ENCODE peak calls at places on chromosomes 5 and 9, in five cellular contexts. One of them, this sample, is unnamed.

GRCh38 chr5:172423379-172424110 is 30.8 kb downstream of the SH3PXD2B start:
- DNase-seq in NCI-H446: no peak
- DNase-seq in choroid plexus epithelial cell: no peak
- DNase-seq in AG09309: no peak
- DNase-seq in left cardiac atrium: no peak
- DNase-seq in this sample: no peak

GRCh38 chr5:146624179-146624578 is 108.2 kb upstream of the GPR151 start:
- DNase-seq in NCI-H446: no peak
- DNase-seq in choroid plexus epithelial cell: no peak
- DNase-seq in AG09309: no peak
- DNase-seq in left cardiac atrium: no peak
- DNase-seq in this sample: no peak

GRCh38 chr5:159982421-159983173 is 26.3 kb upstream of the TTC1 start:
- DNase-seq in NCI-H446: no peak
- DNase-seq in choroid plexus epithelial cell: no peak
- DNase-seq in AG09309: no peak
- DNase-seq in left cardiac atrium: no peak
- DNase-seq in this sample: no peak

GRCh38 chr5:149457393-149457763 is 78.3 kb upstream of the IL17B start:
- DNase-seq in NCI-H446: no peak
- DNase-seq in choroid plexus epithelial cell: no peak
- DNase-seq in AG09309: no peak
- DNase-seq in left cardiac atrium: no peak
- DNase-seq in this sample: no peak

GRCh38 chr9:32587901-32588300 is 14.9 kb upstream of the NDUFB6 start:
- DNase-seq in NCI-H446: no peak
- DNase-seq in choroid plexus epithelial cell: peak
- DNase-seq in AG09309: no peak
- DNase-seq in left cardiac atrium: no peak
- DNase-seq in this sample: no peak

GRCh38 chr9:112170235-112170634 is 4.9 kb downstream of the SUSD1 start:
- DNase-seq in NCI-H446: no peak
- DNase-seq in choroid plexus epithelial cell: no peak
- DNase-seq in AG09309: no peak
- DNase-seq in left cardiac atrium: no peak
- DNase-seq in this sample: no peak

GRCh38 chr9:19378154-19378553 is 1.9 kb downstream of the RPS6 start:
- DNase-seq in NCI-H446: no peak
- DNase-seq in choroid plexus epithelial cell: no peak
- DNase-seq in AG09309: no peak
- DNase-seq in left cardiac atrium: no peak
- DNase-seq in this sample: no peak

GRCh38 chr9:121321039-121321503 is 49.0 kb downstream of the STOM start:
- DNase-seq in NCI-H446: no peak
- DNase-seq in choroid plexus epithelial cell: peak
- DNase-seq in AG09309: no peak
- DNase-seq in left cardiac atrium: no peak
- DNase-seq in this sample: no peak

GRCh38 chr5:40853632-40854192 is 12.5 kb downstream of the CARD6 start:
- DNase-seq in NCI-H446: peak
- DNase-seq in choroid plexus epithelial cell: no peak
- DNase-seq in AG09309: no peak
- DNase-seq in left cardiac atrium: no peak
- DNase-seq in this sample: no peak

GRCh38 chr5:181114844-181115778 is 15.9 kb downstream of the OR2V1 start:
- DNase-seq in NCI-H446: no peak
- DNase-seq in choroid plexus epithelial cell: peak
- DNase-seq in AG09309: no peak
- DNase-seq in left cardiac atrium: no peak
- DNase-seq in this sample: no peak

GRCh38 chr5:137890850-137891249 is 1.6 kb downstream of the PKD2L2 start:
- DNase-seq in NCI-H446: no peak
- DNase-seq in choroid plexus epithelial cell: no peak
- DNase-seq in AG09309: no peak
- DNase-seq in left cardiac atrium: no peak
- DNase-seq in this sample: no peak

GRCh38 chr9:75930766-75931311 is 40.4 kb downstream of the PCSK5 start:
- DNase-seq in NCI-H446: no peak
- DNase-seq in choroid plexus epithelial cell: peak
- DNase-seq in AG09309: no peak
- DNase-seq in left cardiac atrium: no peak
- DNase-seq in this sample: no peak

This sample was measured in fibroblast of the conjunctiva.